ENCODE peak calls at places on chromosomes 3 and 15, in eight cellular contexts. B is mammary epithelial cell; I is H1; F is CD8-positive, alpha-beta memory T cell; G is astrocyte of the spinal cord; C is hepatocyte; P is brain microvascular endothelial cell; O is fibroblast of lung. L is an unnamed sample.

GRCh38 chr3:170660139-170660538 is 74.3 kb upstream of the SLC7A14 start:
- DNase-seq in B (no peak), I (no peak), F (no peak), G (no peak), C (no peak), P (no peak), O (no peak), L (no peak)

GRCh38 chr15:23690450-23690852 is 3.3 kb upstream of the NDN start:
- DNase-seq in B (no peak), I (peak; percentile 45), F (no peak), G (peak; percentile 38), C (peak; percentile 91), P (no peak), O (peak; percentile 6), L (peak; percentile 8)

GRCh38 chr3:20552605-20553275 is 366.7 kb upstream of the SGO1 start:
- DNase-seq in B (no peak), I (no peak), F (no peak), G (no peak), C (no peak), P (no peak), O (no peak), L (no peak)

GRCh38 chr3:147191795-147192385 is 214.5 kb downstream of the ZIC4 start:
- DNase-seq in B (peak; percentile 31), I (peak; percentile 67), F (no peak), G (peak; percentile 82), C (peak; percentile 72), P (peak; percentile 68), O (peak; percentile 68), L (peak; percentile 52)

GRCh38 chr3:172148269-172148668 is 108.9 kb downstream of the FNDC3B start:
- DNase-seq in B (no peak), I (no peak), F (no peak), G (peak; percentile 54), C (no peak), P (no peak), O (peak; percentile 56), L (no peak)

GRCh38 chr3:190130037-190130436 is 9.3 kb upstream of the P3H2 start:
- DNase-seq in B (peak; percentile 69), I (no peak), F (no peak), G (no peak), C (no peak), P (no peak), O (peak; percentile 28), L (no peak)

GRCh38 chr3:117842086-117842485 is 1132.5 kb downstream of the TUSC7 start:
- DNase-seq in B (no peak), I (no peak), F (no peak), G (no peak), C (no peak), P (no peak), O (no peak), L (no peak)

GRCh38 chr15:26087881-26088280 is 224.8 kb upstream of the ATP10A start:
- DNase-seq in B (no peak), I (no peak), F (no peak), G (no peak), C (no peak), P (no peak), O (peak; percentile 42), L (no peak)

GRCh38 chr15:23049984-23050628 is 10.7 kb upstream of the TUBGCP5 start:
- DNase-seq in B (no peak), I (no peak), F (no peak), G (no peak), C (no peak), P (no peak), O (no peak), L (no peak)

GRCh38 chr3:161038725-161039124 is 66.4 kb downstream of the B3GALNT1 start:
- DNase-seq in B (no peak), I (no peak), F (no peak), G (peak; percentile 29), C (no peak), P (peak; percentile 78), O (peak; percentile 83), L (no peak)

GRCh38 chr15:89326316-89326715 is 8.3 kb downstream of the POLG start:
- DNase-seq in B (no peak), I (no peak), F (no peak), G (no peak), C (no peak), P (no peak), O (no peak), L (no peak)

GRCh38 chr15:34795267-34796081 is at the start of gene ACTC1:
- DNase-seq in B (peak; percentile 50), I (peak; percentile 82), F (no peak), G (peak; percentile 40), C (peak; percentile 82), P (peak; percentile 39), O (peak; percentile 67), L (no peak)

GRCh38 chr15:89845305-89845893 is 30.7 kb upstream of the ANPEP start:
- DNase-seq in B (peak; percentile 91), I (no peak), F (no peak), G (peak; percentile 94), C (peak; percentile 76), P (peak; percentile 86), O (peak; percentile 93), L (peak; percentile 61)

GRCh38 chr3:122233109-122233952 is 49.9 kb downstream of the CASR start:
- DNase-seq in B (no peak), I (no peak), F (no peak), G (no peak), C (no peak), P (no peak), O (no peak), L (no peak)

GRCh38 chr15:67105065-67105951 is 39.9 kb downstream of the SMAD3 start:
- DNase-seq in B (peak; percentile 98), I (no peak), F (no peak), G (peak; percentile 98), C (peak; percentile 75), P (peak; percentile 94), O (peak; percentile 99), L (peak; percentile 98)

GRCh38 chr3:16391936-16392536 is 121.5 kb downstream of the RFTN1 start:
- DNase-seq in B (no peak), I (no peak), F (no peak), G (no peak), C (no peak), P (no peak), O (no peak), L (no peak)

GRCh38 chr3:120802916-120803315 is 60.4 kb downstream of the GTF2E1 start:
- DNase-seq in B (no peak), I (no peak), F (no peak), G (no peak), C (no peak), P (peak; percentile 43), O (no peak), L (no peak)

GRCh38 chr3:176850498-176850897 is 346.8 kb downstream of the TBL1XR1 start:
- DNase-seq in B (no peak), I (no peak), F (no peak), G (no peak), C (no peak), P (no peak), O (no peak), L (no peak)

GRCh38 chr3:96007650-96008195 is 806.7 kb upstream of the EPHA6 start:
- DNase-seq in B (no peak), I (no peak), F (no peak), G (no peak), C (no peak), P (no peak), O (no peak), L (no peak)

GRCh38 chr3:37833790-37834189 is 27.9 kb upstream of the CTDSPL start:
- DNase-seq in B (no peak), I (no peak), F (no peak), G (no peak), C (no peak), P (no peak), O (no peak), L (no peak)

GRCh38 chr3:140396110-140396509 is 281.8 kb upstream of the TRIM42 start:
- DNase-seq in B (no peak), I (no peak), F (no peak), G (no peak), C (no peak), P (no peak), O (no peak), L (no peak)

GRCh38 chr3:107954845-107955244 is 136.0 kb downstream of the CD47 start:
- DNase-seq in B (no peak), I (no peak), F (no peak), G (no peak), C (no peak), P (no peak), O (no peak), L (no peak)

GRCh38 chr3:107958151-107958550 is 132.7 kb downstream of the CD47 start:
- DNase-seq in B (no peak), I (no peak), F (no peak), G (no peak), C (no peak), P (no peak), O (peak; percentile 31), L (no peak)

GRCh38 chr3:107959767-107960166 is 131.1 kb downstream of the CD47 start:
- DNase-seq in B (no peak), I (no peak), F (no peak), G (no peak), C (no peak), P (no peak), O (peak; percentile 10), L (no peak)

GRCh38 chr3:107956991-107957467 is 133.8 kb downstream of the CD47 start:
- DNase-seq in B (no peak), I (no peak), F (no peak), G (no peak), C (peak; percentile 71), P (no peak), O (peak; percentile 31), L (peak; percentile 92)

GRCh38 chr3:107957506-107957905 is 133.3 kb downstream of the CD47 start:
- DNase-seq in B (no peak), I (no peak), F (no peak), G (no peak), C (no peak), P (no peak), O (no peak), L (no peak)
- H3K4me3 ChIP-seq in B (no peak overlapping the region), I (no peak overlapping the region), F (no peak overlapping the region), G (no peak overlapping the region), C (no peak overlapping the region), P (no peak overlapping the region), O (peak overlapping the region; percentile 4), L (peak overlapping the region; percentile 9)

GRCh38 chr3:9401986-9402385 is 4.6 kb downstream of the SETD5 start:
- DNase-seq in B (no peak), I (no peak), F (no peak), G (no peak), C (no peak), P (no peak), O (no peak), L (no peak)
- H3K4me3 ChIP-seq in B (peak overlapping the region; percentile 17), I (no peak overlapping the region), F (no peak overlapping the region), G (no peak overlapping the region), C (peak overlapping the region; percentile 1), P (peak overlapping the region; percentile 13), O (peak overlapping the region; percentile 21), L (no peak overlapping the region)

DNA sequence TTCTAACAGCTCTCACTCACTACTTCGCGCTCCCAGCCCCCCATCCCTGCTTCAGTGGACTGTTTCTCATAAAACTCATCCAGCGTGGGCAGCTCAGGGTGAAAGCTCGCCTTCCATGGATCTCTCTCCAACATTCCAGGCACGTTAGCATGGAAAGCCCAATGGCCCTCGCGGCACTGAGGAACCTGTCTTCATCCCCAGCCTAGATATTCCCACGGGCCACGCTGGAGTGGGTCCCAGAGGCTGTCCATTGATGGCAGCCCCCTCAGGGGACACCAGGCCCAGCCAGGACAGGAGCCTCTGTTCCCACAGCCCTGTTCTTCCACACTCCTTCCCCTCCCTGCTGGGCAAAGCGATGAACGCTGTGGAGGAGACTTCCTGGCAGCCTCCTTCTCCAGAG is 121.1 kb downstream of the SEC22A start:
- DNase-seq in B (no peak), I (no peak), F (no peak), G (no peak), C (no peak), P (no peak), O (no peak), L (no peak)
- H3K4me3 ChIP-seq in B (no peak overlapping the region), I (no peak overlapping the region), F (no peak overlapping the region), G (no peak overlapping the region), C (no peak overlapping the region), P (no peak overlapping the region), O (no peak overlapping the region), L (no peak overlapping the region)

GRCh38 chr3:192514754-192515660 is 212.3 kb downstream of the FGF12 start:
- DNase-seq in B (no peak), I (peak; percentile 89), F (no peak), G (no peak), C (peak; percentile 81), P (no peak), O (no peak), L (no peak)
- H3K4me3 ChIP-seq in B (peak overlapping the region; percentile 24), I (peak overlapping the region; percentile 70), F (no peak overlapping the region), G (peak overlapping the region; percentile 20), C (peak overlapping the region; percentile 49), P (peak overlapping the region; percentile 31), O (no peak overlapping the region), L (no peak overlapping the region)

L was measured in AG09309.